ENCODE peak calls at places on chromosome 15, in ten cellular contexts. One of them, this sample, is unnamed. For H3K4me1, the result is how much of the 10 kb centered on the place peaks cover.

GRCh38 chr15:38377547-38378161 is 76.3 kb upstream of the FAM98B start:
- DNase-seq in hepatocyte: no peak
- DNase-seq in tibial artery: no peak
- DNase-seq in OCI-LY7: no peak
- DNase-seq in stomach: no peak
- DNase-seq in IMR-90: peak
- DNase-seq in esophagus squamous epithelium: no peak
- DNase-seq in uterus: no peak
- DNase-seq in GM23338: no peak
- DNase-seq in Panc1: no peak
- DNase-seq in this sample: no peak

GRCh38 chr15:60972301-60972700 is 256.8 kb downstream of the RORA start:
- DNase-seq in hepatocyte: no peak
- DNase-seq in tibial artery: no peak
- DNase-seq in OCI-LY7: no peak
- DNase-seq in stomach: no peak
- DNase-seq in IMR-90: peak
- DNase-seq in esophagus squamous epithelium: no peak
- DNase-seq in uterus: no peak
- DNase-seq in GM23338: no peak
- DNase-seq in Panc1: no peak
- DNase-seq in this sample: no peak

GRCh38 chr15:39770748-39771689 is 11.6 kb downstream of the FSIP1 start:
- DNase-seq in hepatocyte: no peak
- DNase-seq in tibial artery: no peak
- DNase-seq in OCI-LY7: no peak
- DNase-seq in stomach: no peak
- DNase-seq in IMR-90: peak
- DNase-seq in esophagus squamous epithelium: no peak
- DNase-seq in uterus: no peak
- DNase-seq in GM23338: no peak
- DNase-seq in Panc1: no peak
- DNase-seq in this sample: no peak

GRCh38 chr15:34018021-34018645 is 20.9 kb downstream of the AVEN start:
- DNase-seq in hepatocyte: no peak
- DNase-seq in tibial artery: no peak
- DNase-seq in OCI-LY7: no peak
- DNase-seq in stomach: peak
- DNase-seq in IMR-90: no peak
- DNase-seq in esophagus squamous epithelium: no peak
- DNase-seq in uterus: no peak
- DNase-seq in GM23338: no peak
- DNase-seq in Panc1: no peak
- DNase-seq in this sample: no peak

GRCh38 chr15:43187544-43188155 is 2.4 kb downstream of the CCNDBP1 start:
- DNase-seq in hepatocyte: peak
- DNase-seq in tibial artery: no peak
- DNase-seq in OCI-LY7: peak
- DNase-seq in stomach: no peak
- DNase-seq in IMR-90: peak
- DNase-seq in esophagus squamous epithelium: no peak
- DNase-seq in uterus: no peak
- DNase-seq in GM23338: peak
- DNase-seq in Panc1: no peak
- DNase-seq in this sample: no peak

GRCh38 chr15:43439268-43439667 is 53.7 kb downstream of the TP53BP1 start:
- DNase-seq in hepatocyte: no peak
- DNase-seq in tibial artery: no peak
- DNase-seq in OCI-LY7: no peak
- DNase-seq in stomach: no peak
- DNase-seq in IMR-90: no peak
- DNase-seq in esophagus squamous epithelium: no peak
- DNase-seq in uterus: no peak
- DNase-seq in GM23338: peak
- DNase-seq in Panc1: no peak
- DNase-seq in this sample: no peak

GRCh38 chr15:33985287-33985686 is 17.0 kb downstream of the CHRM5 start:
- DNase-seq in hepatocyte: peak
- DNase-seq in tibial artery: no peak
- DNase-seq in OCI-LY7: no peak
- DNase-seq in stomach: no peak
- DNase-seq in IMR-90: peak
- DNase-seq in esophagus squamous epithelium: no peak
- DNase-seq in uterus: no peak
- DNase-seq in GM23338: peak
- DNase-seq in Panc1: no peak
- DNase-seq in this sample: no peak

GRCh38 chr15:85618956-85619491 is 175.7 kb downstream of the KLHL25 start:
- DNase-seq in hepatocyte: peak
- DNase-seq in tibial artery: peak
- DNase-seq in OCI-LY7: no peak
- DNase-seq in stomach: peak
- DNase-seq in IMR-90: peak
- DNase-seq in esophagus squamous epithelium: no peak
- DNase-seq in uterus: peak
- DNase-seq in GM23338: peak
- DNase-seq in Panc1: no peak
- DNase-seq in this sample: peak

GRCh38 chr15:87599616-87600015 is 656.9 kb downstream of the NTRK3 start:
- DNase-seq in hepatocyte: no peak
- DNase-seq in tibial artery: no peak
- DNase-seq in OCI-LY7: no peak
- DNase-seq in stomach: no peak
- DNase-seq in IMR-90: peak
- DNase-seq in esophagus squamous epithelium: no peak
- DNase-seq in uterus: no peak
- DNase-seq in GM23338: no peak
- DNase-seq in Panc1: no peak
- DNase-seq in this sample: no peak

GRCh38 chr15:38702178-38702912 is 137.7 kb upstream of the RASGRP1 start:
- DNase-seq in hepatocyte: peak
- DNase-seq in tibial artery: no peak
- DNase-seq in OCI-LY7: no peak
- DNase-seq in stomach: peak
- DNase-seq in IMR-90: no peak
- DNase-seq in esophagus squamous epithelium: no peak
- DNase-seq in uterus: no peak
- DNase-seq in GM23338: peak
- DNase-seq in Panc1: no peak
- DNase-seq in this sample: peak

GRCh38 chr15:49962044-49962602 is 156.9 kb downstream of the ATP8B4 start:
- DNase-seq in hepatocyte: no peak
- DNase-seq in tibial artery: no peak
- DNase-seq in OCI-LY7: no peak
- DNase-seq in stomach: no peak
- DNase-seq in IMR-90: no peak
- DNase-seq in esophagus squamous epithelium: no peak
- DNase-seq in uterus: no peak
- DNase-seq in GM23338: no peak
- DNase-seq in Panc1: no peak
- DNase-seq in this sample: no peak

GRCh38 chr15:25416693-25417092 is 22.1 kb downstream of the UBE3A start:
- DNase-seq in hepatocyte: no peak
- DNase-seq in tibial artery: no peak
- DNase-seq in OCI-LY7: peak
- DNase-seq in stomach: no peak
- DNase-seq in IMR-90: peak
- DNase-seq in esophagus squamous epithelium: no peak
- DNase-seq in uterus: no peak
- DNase-seq in GM23338: no peak
- DNase-seq in Panc1: no peak
- DNase-seq in this sample: no peak

GRCh38 chr15:74857671-74858365 is 14.9 kb upstream of the ULK3 start:
- DNase-seq in hepatocyte: no peak
- DNase-seq in tibial artery: no peak
- DNase-seq in OCI-LY7: no peak
- DNase-seq in stomach: no peak
- DNase-seq in IMR-90: no peak
- DNase-seq in esophagus squamous epithelium: no peak
- DNase-seq in uterus: no peak
- DNase-seq in GM23338: no peak
- DNase-seq in Panc1: no peak
- DNase-seq in this sample: no peak

GRCh38 chr15:60673918-60674558 is 195.1 kb upstream of the ICE2 start:
- DNase-seq in hepatocyte: peak
- DNase-seq in tibial artery: peak
- DNase-seq in OCI-LY7: no peak
- DNase-seq in stomach: peak
- DNase-seq in IMR-90: peak
- DNase-seq in esophagus squamous epithelium: no peak
- DNase-seq in uterus: peak
- DNase-seq in GM23338: no peak
- DNase-seq in Panc1: peak
- DNase-seq in this sample: peak

GRCh38 chr15:49155834-49156627 is 632 bp upstream of the COPS2 start:
- DNase-seq in hepatocyte: peak
- DNase-seq in tibial artery: no peak
- DNase-seq in OCI-LY7: peak
- DNase-seq in stomach: no peak
- DNase-seq in IMR-90: peak
- DNase-seq in esophagus squamous epithelium: no peak
- DNase-seq in uterus: no peak
- DNase-seq in GM23338: peak
- DNase-seq in Panc1: no peak
- DNase-seq in this sample: no peak

GRCh38 chr15:46304320-46304719 is 669.5 kb downstream of the SQOR start:
- DNase-seq in hepatocyte: peak
- DNase-seq in tibial artery: no peak
- DNase-seq in OCI-LY7: peak
- DNase-seq in stomach: no peak
- DNase-seq in IMR-90: no peak
- DNase-seq in esophagus squamous epithelium: no peak
- DNase-seq in uterus: no peak
- DNase-seq in GM23338: peak
- DNase-seq in Panc1: no peak
- DNase-seq in this sample: no peak

DNA sequence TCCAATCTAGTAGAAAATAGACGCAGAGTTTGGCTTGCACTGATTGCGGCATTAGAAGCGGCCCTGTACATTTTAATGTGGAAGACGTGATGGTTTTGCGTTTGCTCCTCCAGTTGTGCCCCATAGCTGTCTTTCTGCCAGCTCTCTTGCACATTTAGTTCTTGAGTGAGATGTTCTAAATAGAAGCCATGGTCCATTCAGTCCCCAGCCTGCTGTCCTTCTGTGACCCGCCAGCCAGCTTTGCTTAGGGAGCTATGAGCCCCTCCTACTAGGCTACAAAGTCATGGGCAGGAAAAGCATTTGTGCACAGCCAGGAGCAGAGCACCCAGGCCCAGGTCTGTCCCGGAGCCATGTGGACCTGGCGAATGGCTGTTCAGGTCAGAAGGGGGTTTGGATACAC is 50.3 kb downstream of the APBA2 start:
- DNase-seq in hepatocyte: no peak
- DNase-seq in tibial artery: no peak
- DNase-seq in OCI-LY7: no peak
- DNase-seq in stomach: no peak
- DNase-seq in IMR-90: no peak
- DNase-seq in esophagus squamous epithelium: no peak
- DNase-seq in uterus: no peak
- DNase-seq in GM23338: no peak
- DNase-seq in Panc1: no peak
- DNase-seq in this sample: no peak
- H3K4me1 ChIP-seq in hepatocyte: under half
- H3K4me1 ChIP-seq in tibial artery: under half
- H3K4me1 ChIP-seq in OCI-LY7: under half
- H3K4me1 ChIP-seq in stomach: under half
- H3K4me1 ChIP-seq in IMR-90: under half
- H3K4me1 ChIP-seq in esophagus squamous epithelium: under half
- H3K4me1 ChIP-seq in uterus: under half
- H3K4me1 ChIP-seq in GM23338: under half
- H3K4me1 ChIP-seq in Panc1: under half
- H3K4me1 ChIP-seq in this sample: under half

DNA sequence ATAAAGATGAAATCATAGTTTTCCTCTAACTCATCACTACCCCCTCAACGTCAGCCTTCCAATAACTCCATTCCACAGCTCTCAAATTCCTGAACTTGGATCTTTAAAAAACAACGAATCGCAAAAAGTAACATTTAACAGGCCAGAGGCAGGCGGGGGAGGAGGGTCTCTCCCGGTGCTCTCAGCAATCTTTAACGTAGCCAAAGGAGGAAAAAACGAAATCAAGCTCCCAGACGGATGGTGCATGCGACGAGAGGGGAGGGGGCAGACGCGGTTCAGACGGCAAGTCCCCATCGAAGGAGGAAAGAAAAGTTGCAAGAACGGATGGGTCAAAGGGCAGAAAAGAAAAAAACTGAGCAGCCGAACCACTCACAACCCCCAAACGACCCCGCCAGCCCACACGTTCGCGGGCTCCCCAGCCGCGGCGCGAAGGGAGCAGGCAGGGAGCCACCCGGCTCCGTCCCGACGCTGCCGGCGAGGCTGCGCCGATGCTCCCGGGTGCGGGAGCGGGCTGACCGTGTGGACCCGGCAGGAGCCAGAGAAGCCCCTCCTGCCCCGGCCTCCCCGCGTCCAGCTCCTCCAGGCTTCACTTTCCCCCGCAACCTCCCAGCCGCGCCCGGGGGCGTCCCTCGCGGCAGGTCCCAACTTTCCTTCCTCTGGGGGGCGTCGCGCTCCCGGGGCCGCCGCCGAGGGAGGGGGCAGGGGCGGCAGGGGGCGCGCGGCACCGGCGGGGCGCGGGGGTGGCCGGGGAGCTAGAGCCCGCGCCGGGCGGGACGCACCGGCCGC is 661 bp downstream of the PEAK1 start:
- DNase-seq in hepatocyte: peak
- DNase-seq in tibial artery: peak
- DNase-seq in OCI-LY7: no peak
- DNase-seq in stomach: peak
- DNase-seq in IMR-90: peak
- DNase-seq in esophagus squamous epithelium: no peak
- DNase-seq in uterus: peak
- DNase-seq in GM23338: peak
- DNase-seq in Panc1: no peak
- DNase-seq in this sample: peak
- TF ChIP-seq CTCF in hepatocyte: peak
- TF ChIP-seq CTCF in tibial artery: no peak
- TF ChIP-seq CTCF in OCI-LY7: peak
- TF ChIP-seq CTCF in stomach: no peak
- TF ChIP-seq CTCF in IMR-90: no peak
- TF ChIP-seq CTCF in esophagus squamous epithelium: no peak
- TF ChIP-seq CTCF in uterus: peak
- TF ChIP-seq CTCF in GM23338: peak
- TF ChIP-seq CTCF in Panc1: peak
- TF ChIP-seq CTCF in this sample: no peak

GRCh38 chr15:92029767-92030166 is 176.3 kb downstream of the SLCO3A1 start:
- DNase-seq in hepatocyte: no peak
- DNase-seq in tibial artery: no peak
- DNase-seq in OCI-LY7: no peak
- DNase-seq in stomach: no peak
- DNase-seq in IMR-90: no peak
- DNase-seq in esophagus squamous epithelium: no peak
- DNase-seq in uterus: no peak
- DNase-seq in GM23338: no peak
- DNase-seq in Panc1: no peak
- DNase-seq in this sample: no peak
- H3K27ac ChIP-seq in hepatocyte: peak
- H3K27ac ChIP-seq in tibial artery: peak
- H3K27ac ChIP-seq in OCI-LY7: no peak
- H3K27ac ChIP-seq in stomach: no peak
- H3K27ac ChIP-seq in IMR-90: no peak
- H3K27ac ChIP-seq in esophagus squamous epithelium: peak
- H3K27ac ChIP-seq in uterus: peak
- H3K27ac ChIP-seq in GM23338: no peak
- H3K27ac ChIP-seq in Panc1: no peak
- H3K27ac ChIP-seq in this sample: no peak

GRCh38 chr15:35121611-35122359 is 36.7 kb upstream of the NANOGP8 start:
- DNase-seq in hepatocyte: no peak
- DNase-seq in tibial artery: no peak
- DNase-seq in OCI-LY7: no peak
- DNase-seq in stomach: no peak
- DNase-seq in IMR-90: no peak
- DNase-seq in esophagus squamous epithelium: no peak
- DNase-seq in uterus: no peak
- DNase-seq in GM23338: no peak
- DNase-seq in Panc1: no peak
- DNase-seq in this sample: no peak
- H3K4me1 ChIP-seq in hepatocyte: under half
- H3K4me1 ChIP-seq in tibial artery: under half
- H3K4me1 ChIP-seq in OCI-LY7: under half
- H3K4me1 ChIP-seq in stomach: under half
- H3K4me1 ChIP-seq in IMR-90: under half
- H3K4me1 ChIP-seq in esophagus squamous epithelium: under half
- H3K4me1 ChIP-seq in uterus: under half
- H3K4me1 ChIP-seq in GM23338: under half
- H3K4me1 ChIP-seq in Panc1: under half
- H3K4me1 ChIP-seq in this sample: under half